ENCODE peak calls at places on chromosomes 4 and X, in six cellular contexts. U, T, Q, Y, R and S are unnamed samples.

GRCh38 chr4:38037627-38038026 is 77.4 kb downstream of the PTTG2 start:
- DNase-seq in R (no peak), U (no peak), Y (no peak), T (no peak), Q (no peak), S (no peak)

GRCh38 chr4:54232151-54232688 is 3.1 kb downstream of the PDGFRA start:
- DNase-seq in Q (no peak), U (peak; percentile 18), Y (no peak), T (no peak), R (no peak), S (no peak)

GRCh38 chrX:21479695-21480280 is 105.6 kb downstream of the CNKSR2 start:
- DNase-seq in Y (peak; percentile 67), R (no peak), T (no peak), U (peak; percentile 60), Q (peak; percentile 18), S (no peak)

GRCh38 chr4:145734576-145735329 is 54.8 kb downstream of the C4orf51 start:
- DNase-seq in T (peak; percentile 59), R (no peak), U (peak; percentile 100), Y (peak; percentile 72), Q (no peak), S (peak; percentile 75)

GRCh38 chr4:159685406-159686092 is 582.7 kb downstream of the RAPGEF2 start:
- DNase-seq in Q (no peak), R (no peak), U (no peak), Y (no peak), T (no peak), S (no peak)

GRCh38 chr4:84531689-84532088 is 32.6 kb upstream of the NKX6-1 start:
- DNase-seq in R (no peak), U (no peak), Y (peak; percentile 8), T (no peak), Q (no peak), S (no peak)

GRCh38 chr4:4425119-4425690 is 38.3 kb downstream of the NSG1 start:
- DNase-seq in R (no peak), Y (no peak), Q (no peak), U (no peak), T (no peak), S (no peak)

GRCh38 chrX:134548257-134548732 is 88.3 kb downstream of the HPRT1 start:
- DNase-seq in Q (no peak), U (no peak), Y (no peak), R (no peak), T (no peak), S (no peak)

GRCh38 chr4:146643812-146644401 is 5.2 kb downstream of the POU4F2 start:
- DNase-seq in T (no peak), R (no peak), Q (no peak), Y (no peak), U (no peak), S (no peak)

GRCh38 chr4:128757712-128758111 is 51.8 kb upstream of the JADE1 start:
- DNase-seq in R (no peak), Y (no peak), Q (no peak), T (no peak), U (peak; percentile 3), S (no peak)

GRCh38 chr4:6761540-6762243 is 20.8 kb upstream of the KIAA0232 start:
- DNase-seq in Q (no peak), Y (no peak), T (peak; percentile 26), U (no peak), R (no peak), S (peak; percentile 50)

GRCh38 chr4:69800599-69800998 is 40.2 kb upstream of the SULT1B1 start:
- DNase-seq in T (no peak), Q (no peak), R (no peak), U (peak; percentile 73), Y (no peak), S (no peak)

GRCh38 chr4:15851969-15852368 is 73.8 kb downstream of the CD38 start:
- DNase-seq in Q (no peak), U (no peak), Y (no peak), R (no peak), T (no peak), S (no peak)

GRCh38 chr4:70559216-70559830 is 32.7 kb upstream of the AMBN start:
- DNase-seq in Y (peak; percentile 36), R (no peak), T (no peak), U (peak; percentile 40), Q (no peak), S (no peak)

GRCh38 chrX:103688949-103689348 is 2.5 kb upstream of the MORF4L2 start:
- DNase-seq in Q (peak; percentile 6), T (no peak), Y (peak; percentile 28), R (no peak), U (peak; percentile 28), S (no peak)
- H3K4me3 ChIP-seq in Q (no peak overlapping the region), T (no peak overlapping the region), Y (no peak overlapping the region), R (no peak overlapping the region), U (no peak overlapping the region), S (no peak overlapping the region)

DNA sequence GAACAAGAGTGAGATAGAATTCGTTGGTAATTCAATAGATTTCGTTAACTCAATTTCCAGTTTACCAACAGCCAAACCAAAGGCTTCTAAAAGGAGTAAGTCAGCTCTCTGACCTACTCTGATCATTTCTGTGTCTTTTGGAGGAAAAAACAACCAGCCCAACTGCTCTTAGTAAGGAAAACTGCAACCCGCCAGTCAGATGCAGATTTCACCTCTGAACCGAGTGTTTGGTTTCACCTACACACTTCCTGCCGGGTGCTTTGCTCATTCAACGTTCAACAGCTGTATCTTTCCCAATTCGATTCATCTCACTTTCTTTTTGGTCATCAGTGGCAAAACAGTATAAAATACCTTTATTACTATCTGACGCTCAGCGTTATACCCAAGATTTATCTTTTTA is 24.5 kb downstream of the TMSB4X start:
- DNase-seq in Y (no peak), Q (peak; percentile 59), T (no peak), U (no peak), R (no peak), S (no peak)
- H3K4me3 ChIP-seq in Y (no peak overlapping the region), Q (peak overlapping the region; percentile 42), T (no peak overlapping the region), U (no peak overlapping the region), R (peak overlapping the region; percentile 30), S (no peak overlapping the region)

DNA sequence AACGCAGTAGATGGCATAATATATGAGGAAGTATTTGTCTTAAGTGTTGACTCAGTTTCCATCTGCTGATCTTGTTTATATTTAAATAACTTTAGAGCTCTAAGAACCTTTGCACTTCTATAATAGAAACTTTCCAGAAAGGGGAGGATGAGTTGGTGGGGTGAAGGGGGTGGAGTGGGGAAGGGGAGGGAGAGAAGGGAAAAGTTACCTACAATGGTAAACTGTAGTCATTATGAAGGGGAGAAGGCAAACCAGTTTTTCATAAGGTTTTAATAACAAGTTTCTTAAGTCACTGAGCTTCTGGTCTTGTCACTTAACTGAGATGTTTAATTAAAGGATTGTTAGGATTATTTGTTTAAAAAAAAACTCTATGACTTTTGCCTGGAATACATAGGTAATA is 326 bp downstream of the ALPK1 start:
- DNase-seq in U (no peak), Y (no peak), R (no peak), T (no peak), Q (no peak), S (no peak)
- H3K4me3 ChIP-seq in U (peak overlapping the region; percentile 59), Y (peak overlapping the region; percentile 63), R (peak overlapping the region; percentile 35), T (peak overlapping the region; percentile 55), Q (peak overlapping the region; percentile 22), S (peak overlapping the region; percentile 40)

DNA sequence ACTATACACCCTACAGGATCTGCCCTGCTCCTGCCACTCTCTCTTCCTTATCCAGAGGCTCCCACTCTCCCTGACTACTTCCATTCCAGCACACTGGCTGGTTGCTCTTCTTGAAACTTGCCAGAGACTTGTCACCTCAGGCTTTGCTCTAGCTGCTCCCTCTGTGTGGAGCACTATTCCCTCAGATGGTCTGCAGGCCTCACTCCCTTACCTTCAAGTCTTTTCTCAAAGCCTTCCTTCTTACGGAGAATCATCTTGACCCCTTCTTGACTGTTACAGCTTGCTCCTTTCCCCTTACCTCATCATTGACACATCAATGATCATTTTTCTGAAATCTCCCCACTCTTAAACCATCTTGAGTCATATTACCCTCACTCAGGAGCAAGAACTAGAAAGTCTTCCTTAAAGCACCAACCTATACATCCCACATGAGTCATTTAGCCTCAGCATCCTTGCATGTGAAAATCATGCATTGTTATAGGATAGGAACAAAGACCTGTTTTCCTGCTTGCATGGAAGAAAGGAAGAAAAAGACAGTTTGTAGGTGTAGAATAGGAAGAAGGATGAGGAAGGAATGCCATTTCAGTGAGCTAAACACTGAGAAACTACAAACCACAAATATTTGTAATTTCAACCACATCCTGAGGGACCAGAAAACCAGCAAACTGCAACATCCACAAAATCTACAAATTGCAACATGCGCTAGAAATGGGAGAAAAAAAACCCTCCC is 55.7 kb downstream of the ANTXR2 start:
- DNase-seq in Q (no peak), U (peak; percentile 88), T (no peak), R (no peak), Y (no peak), S (no peak)
- H3K4me3 ChIP-seq in Q (no peak overlapping the region), U (no peak overlapping the region), T (no peak overlapping the region), R (peak overlapping the region; percentile 10), Y (no peak overlapping the region), S (no peak overlapping the region)

GRCh38 chr4:52861171-52861873 is 795 bp upstream of the RASL11B start:
- DNase-seq in Q (no peak), U (no peak), Y (no peak), R (no peak), T (no peak), S (no peak)
- H3K4me3 ChIP-seq in Q (peak overlapping the region; percentile 56), U (peak overlapping the region; percentile 66), Y (peak overlapping the region; percentile 56), R (peak overlapping the region; percentile 63), T (peak overlapping the region; percentile 69), S (peak overlapping the region; percentile 56)

DNA sequence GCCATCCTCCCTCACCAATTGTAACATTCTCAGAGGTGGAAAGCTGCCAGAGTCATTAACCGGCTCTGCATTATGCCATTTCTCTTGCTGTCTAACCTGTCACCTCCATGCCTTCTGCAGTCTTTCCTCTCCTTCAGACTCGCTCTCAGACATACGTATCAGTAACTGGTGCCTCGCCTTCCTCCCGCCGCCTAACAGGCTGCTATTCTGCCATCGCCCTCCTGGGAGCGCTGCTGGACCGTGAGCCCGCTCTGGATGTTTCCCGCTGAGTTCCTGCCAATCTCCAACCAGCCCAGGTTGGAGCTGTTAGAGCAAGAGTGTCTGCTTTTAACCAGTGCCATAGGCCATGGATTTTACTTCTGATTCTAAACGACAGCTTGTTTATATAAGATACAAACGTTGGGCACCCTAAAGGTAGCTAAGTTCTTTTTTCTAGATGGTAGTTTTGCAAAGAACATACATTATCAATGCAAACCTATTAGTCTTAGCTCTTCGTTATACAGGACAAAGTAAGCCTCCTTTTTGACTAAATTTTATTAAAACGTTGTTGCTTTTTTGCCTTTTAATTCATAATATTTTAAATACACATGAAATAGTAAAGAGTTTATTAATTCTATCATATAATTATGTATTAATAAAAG is 59.5 kb upstream of the NEIL3 start:
- DNase-seq in Q (peak; percentile 12), Y (peak; percentile 71), U (peak; percentile 61), R (peak; percentile 44), T (peak; percentile 71), S (peak; percentile 32)
- H3K4me3 ChIP-seq in Q (no peak overlapping the region), Y (no peak overlapping the region), U (no peak overlapping the region), R (no peak overlapping the region), T (no peak overlapping the region), S (no peak overlapping the region)